ENCODE peak calls at places on chromosomes 1 and 21, in eight cellular contexts. C is fibroblast of lung, B is BJ, Y is neural crest cell, R is breast epithelium, F is Peyer's patch, K is tibial artery, T is HFF-Myc. Z is an unnamed sample.

GRCh38 chr21:45228171-45228641 is 59.5 kb downstream of the POFUT2 start:
- DNase-seq in R (no peak), Y (no peak), B (peak; percentile 96), F (no peak), K (no peak), T (peak; percentile 88), C (peak; percentile 97), Z (peak; percentile 99)

GRCh38 chr1:46247433-46248121 is at the start of gene RAD54L:
- DNase-seq in B (peak; percentile 85), K (peak; percentile 98), T (peak; percentile 99), F (peak; percentile 99), Y (peak; percentile 94), C (peak; percentile 99), R (peak; percentile 97), Z (peak; percentile 99)

GRCh38 chr1:43339584-43340232 is 2.1 kb downstream of the MPL start:
- DNase-seq in C (no peak), B (no peak), Y (no peak), F (no peak), K (peak; percentile 6), R (no peak), T (no peak), Z (no peak)

GRCh38 chr1:232271991-232272589 is 357.8 kb downstream of the SIPA1L2 start:
- DNase-seq in R (no peak), K (no peak), C (peak; percentile 20), B (no peak), T (peak; percentile 5), Y (no peak), F (no peak), Z (peak; percentile 22)

GRCh38 chr1:204084247-204084772 is 11.4 kb downstream of the SOX13 start:
- DNase-seq in K (peak; percentile 83), C (no peak), F (peak; percentile 51), R (peak; percentile 79), T (no peak), Y (no peak), B (no peak), Z (no peak)

GRCh38 chr1:178086294-178087255 is 7.3 kb upstream of the RASAL2 start:
- DNase-seq in Y (no peak), B (peak; percentile 58), T (no peak), C (peak; percentile 34), F (no peak), K (no peak), R (no peak), Z (no peak)

GRCh38 chr1:64917328-64917861 is 49.0 kb downstream of the JAK1 start:
- DNase-seq in Y (no peak), B (peak; percentile 97), C (peak; percentile 98), F (peak; percentile 62), T (peak; percentile 89), K (peak; percentile 78), R (no peak), Z (peak; percentile 97)

GRCh38 chr1:6028042-6028895 is 17.4 kb upstream of the KCNAB2 start:
- DNase-seq in K (no peak), C (no peak), R (no peak), T (no peak), F (peak; percentile 79), B (no peak), Y (no peak), Z (no peak)

GRCh38 chr1:218048828-218049227 is 236.3 kb upstream of the RRP15 start:
- DNase-seq in F (no peak), T (no peak), K (no peak), C (no peak), Y (no peak), B (no peak), R (no peak), Z (no peak)

GRCh38 chr1:228540161-228540917 is 53.2 kb downstream of the RNF187 start:
- DNase-seq in Y (no peak), F (peak; percentile 22), C (no peak), B (no peak), K (peak; percentile 34), R (no peak), T (no peak), Z (no peak)

GRCh38 chr1:43776043-43776761 is 68.9 kb downstream of the ST3GAL3 start:
- DNase-seq in K (no peak), T (peak; percentile 63), C (peak; percentile 83), Y (no peak), F (no peak), B (no peak), R (no peak), Z (peak; percentile 77)

GRCh38 chr1:24418898-24419628 is 3.5 kb downstream of the NIPAL3 start:
- DNase-seq in Y (no peak), B (no peak), F (no peak), K (no peak), R (peak; percentile 67), C (peak; percentile 45), T (no peak), Z (peak; percentile 42)

GRCh38 chr1:54013393-54014008 is 4.5 kb downstream of the LDLRAD1 start:
- DNase-seq in Y (no peak), R (no peak), K (peak; percentile 27), B (no peak), F (no peak), C (no peak), T (no peak), Z (no peak)

GRCh38 chr1:94614168-94614815 is 72.7 kb upstream of the F3 start:
- DNase-seq in F (no peak), B (no peak), Y (no peak), C (no peak), R (no peak), T (no peak), K (no peak), Z (no peak)

DNA sequence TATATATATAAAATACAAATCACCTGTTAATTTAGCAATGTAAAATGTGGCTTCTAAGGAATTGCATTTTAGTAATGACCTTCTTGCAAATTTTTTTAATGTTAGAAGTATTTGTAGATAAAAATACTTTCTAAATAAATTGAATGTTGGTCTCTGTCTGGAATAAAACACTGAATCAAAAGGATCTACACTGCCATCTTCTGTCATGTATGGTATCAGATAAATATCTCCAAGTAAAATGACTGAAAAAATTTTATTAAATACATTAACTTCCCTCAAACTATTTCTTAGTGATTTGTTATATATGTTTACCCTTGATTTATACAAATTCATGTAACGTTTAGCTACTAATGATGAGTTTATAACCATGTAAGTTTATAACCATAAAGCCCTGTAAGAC is 2029.3 kb downstream of the MRPL39 start:
- DNase-seq in B (no peak), Y (no peak), R (no peak), K (no peak), C (no peak), F (no peak), T (no peak), Z (no peak)
- TF ChIP-seq CTCF in B (no peak), Y (no peak), R (no peak), K (no peak), C (no peak), F (no peak), T (no peak), Z (no peak)

GRCh38 chr1:60126733-60127132 is 53.2 kb upstream of the C1orf87 start:
- DNase-seq in Y (no peak), B (no peak), T (no peak), C (peak; percentile 12), F (no peak), K (no peak), R (no peak), Z (no peak)
- TF ChIP-seq CTCF in Y (no peak), B (no peak), T (no peak), C (no peak), F (no peak), K (peak; percentile 21), R (no peak), Z (no peak)

DNA sequence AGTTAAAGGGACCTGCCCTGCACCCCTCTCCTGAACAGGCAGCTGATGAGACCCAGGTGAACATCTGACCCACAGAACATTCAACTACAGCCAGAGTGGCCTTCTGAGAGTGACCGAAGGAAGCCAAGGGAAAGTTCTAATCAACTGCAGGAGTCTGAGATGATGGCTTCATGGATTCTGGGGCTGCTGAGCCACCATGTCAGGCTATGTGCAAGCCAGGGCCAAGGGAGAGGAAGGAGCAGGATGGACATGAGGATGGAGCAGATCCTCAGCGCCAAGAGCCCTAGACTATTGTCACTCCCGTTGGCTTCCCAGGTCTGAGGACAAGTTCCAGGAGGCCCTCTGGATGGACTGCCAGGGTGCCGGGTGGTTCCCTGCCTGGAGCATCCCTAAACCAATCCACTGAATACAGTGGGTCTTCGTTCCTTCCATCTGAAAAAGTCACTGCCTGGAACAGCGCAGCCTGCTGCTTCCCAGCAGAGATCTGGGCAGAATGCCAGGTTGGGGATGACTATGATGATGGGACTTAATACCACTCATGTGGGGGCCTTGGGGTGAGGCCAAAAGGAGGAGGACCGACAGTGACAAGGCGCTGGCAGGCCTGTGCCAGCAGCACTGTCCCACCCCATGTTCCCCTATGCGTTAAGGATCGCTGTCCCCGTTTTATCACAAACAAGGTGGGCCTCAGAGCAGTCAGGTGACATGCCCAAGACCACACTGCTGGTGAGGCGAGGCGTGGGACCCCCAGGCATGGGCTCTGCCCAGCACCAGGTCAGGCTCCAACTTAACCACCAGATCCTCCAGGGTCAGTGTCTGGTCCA is 19.8 kb downstream of the SPOCD1 start:
- DNase-seq in K (peak; percentile 51), Y (no peak), R (peak; percentile 47), C (peak; percentile 85), F (peak; percentile 43), T (peak; percentile 47), B (no peak), Z (peak; percentile 78)
- TF ChIP-seq CTCF in K (no peak), Y (no peak), R (no peak), C (peak; percentile 22), F (no peak), T (no peak), B (peak; percentile 22), Z (no peak)

GRCh38 chr1:159827549-159827948 is 876 bp downstream of the SLAMF8 start:
- DNase-seq in Y (no peak), C (no peak), T (no peak), F (no peak), R (no peak), B (no peak), K (no peak), Z (no peak)

GRCh38 chr1:159828176-159828575 is 1.5 kb downstream of the SLAMF8 start:
- DNase-seq in K (no peak), T (no peak), Y (no peak), F (no peak), R (no peak), C (no peak), B (no peak), Z (no peak)

GRCh38 chr1:159830737-159831136 is 4.1 kb downstream of the SLAMF8 start:
- DNase-seq in Y (no peak), R (no peak), B (no peak), T (no peak), C (no peak), K (no peak), F (no peak), Z (no peak)

GRCh38 chr1:159829822-159830455 is 3.3 kb downstream of the SLAMF8 start:
- DNase-seq in F (no peak), Y (no peak), R (no peak), K (no peak), C (peak; percentile 86), T (no peak), B (no peak), Z (peak; percentile 68)

DNA sequence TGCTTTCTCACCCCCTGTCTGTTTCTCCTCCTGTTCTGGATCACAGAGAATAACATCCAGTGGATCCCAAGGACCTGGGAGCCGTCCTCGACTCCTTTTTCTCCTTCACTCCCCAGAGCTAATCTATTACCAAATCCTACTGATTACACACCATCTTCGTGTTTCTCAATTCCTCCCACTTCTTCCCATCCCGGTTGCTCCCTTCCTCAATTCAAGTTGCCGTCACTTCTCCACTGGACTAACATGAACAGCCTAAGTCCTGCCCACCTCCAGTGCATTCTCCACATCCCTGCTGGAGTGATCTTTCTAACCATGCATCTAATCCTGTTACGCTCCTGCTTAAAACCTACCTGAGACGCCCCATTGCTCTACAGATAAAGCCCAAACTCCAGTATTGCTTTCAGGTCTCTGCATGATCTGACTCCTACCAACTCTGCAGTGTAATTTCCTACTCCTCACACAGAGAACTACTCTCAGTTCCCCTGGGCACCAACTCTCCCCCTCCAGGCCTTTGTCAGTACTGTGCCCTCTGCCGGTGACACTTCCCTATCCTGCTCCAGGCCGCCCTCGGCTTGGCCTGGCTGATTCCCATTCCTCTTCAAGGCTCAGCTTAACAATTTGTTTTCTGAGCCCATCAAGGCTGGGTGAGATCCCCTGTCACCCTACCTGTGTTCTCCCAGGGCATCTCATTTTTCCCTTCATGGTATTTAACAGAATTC is 2.4 kb downstream of the SLAMF8 start:
- DNase-seq in T (no peak), B (no peak), K (peak; percentile 75), C (no peak), Y (peak; percentile 28), R (no peak), F (peak; percentile 72), Z (no peak)
- TF ChIP-seq CTCF in T (peak; percentile 52), B (peak; percentile 33), K (peak; percentile 29), C (peak; percentile 11), Y (peak; percentile 53), R (peak; percentile 49), F (peak; percentile 33), Z (peak; percentile 41)

Z was measured in astrocyte of the spinal cord.